ENCODE peak calls at places on chromosome 7, in four cellular contexts. One of them, this sample, is unnamed.
A peak's percentile ranks its signal among the peaks of the same experiment; 100 is the strongest.

GRCh38 chr7:152597514-152597913 is 78.4 kb downstream of the XRCC2 start:
- DNase-seq in HepG2: no peak
- DNase-seq in H1: no peak
- DNase-seq in GM12878: no peak
- DNase-seq in this sample: no peak

GRCh38 chr7:40470111-40470736 is 335.4 kb downstream of the SUGCT start:
- DNase-seq in GM12878: no peak
- DNase-seq in H1: no peak
- DNase-seq in HepG2: peak; percentile 91
- DNase-seq in this sample: no peak

GRCh38 chr7:50921114-50921513 is 138.4 kb upstream of the GRB10 start:
- DNase-seq in H1: no peak
- DNase-seq in GM12878: no peak
- DNase-seq in HepG2: no peak
- DNase-seq in this sample: no peak

GRCh38 chr7:34269084-34269483 is 363.7 kb downstream of the BMPER start:
- DNase-seq in H1: no peak
- DNase-seq in HepG2: no peak
- DNase-seq in GM12878: no peak
- DNase-seq in this sample: no peak

GRCh38 chr7:149238051-149238450 is 1.4 kb upstream of the ZNF212 start:
- DNase-seq in HepG2: no peak
- DNase-seq in GM12878: no peak
- DNase-seq in H1: no peak
- DNase-seq in this sample: no peak

GRCh38 chr7:7439564-7439963 is 96.1 kb downstream of the COL28A1 start:
- DNase-seq in HepG2: no peak
- DNase-seq in GM12878: no peak
- DNase-seq in H1: no peak
- DNase-seq in this sample: no peak

GRCh38 chr7:134084488-134085144 is 42.5 kb upstream of the LRGUK start:
- DNase-seq in H1: no peak
- DNase-seq in GM12878: no peak
- DNase-seq in HepG2: no peak
- DNase-seq in this sample: no peak

GRCh38 chr7:30281791-30282190 is 2.6 kb upstream of the ZNRF2 start:
- DNase-seq in HepG2: peak; percentile 74
- DNase-seq in H1: no peak
- DNase-seq in GM12878: no peak
- DNase-seq in this sample: no peak

GRCh38 chr7:16063691-16064090 is 357.6 kb downstream of the CRPPA start:
- DNase-seq in H1: no peak
- DNase-seq in HepG2: no peak
- DNase-seq in GM12878: no peak
- DNase-seq in this sample: no peak

GRCh38 chr7:98613601-98614425 is 3.3 kb upstream of the NPTX2 start:
- DNase-seq in H1: no peak
- DNase-seq in HepG2: no peak
- DNase-seq in GM12878: no peak
- DNase-seq in this sample: no peak

GRCh38 chr7:156062286-156062685 is 250.0 kb upstream of the SHH start:
- DNase-seq in HepG2: no peak
- DNase-seq in H1: no peak
- DNase-seq in GM12878: no peak
- DNase-seq in this sample: no peak

GRCh38 chr7:129825554-129826267 is 127.0 kb downstream of the UBE2H start:
- DNase-seq in HepG2: peak; percentile 55
- DNase-seq in GM12878: no peak
- DNase-seq in H1: peak; percentile 99
- DNase-seq in this sample: peak; percentile 97

GRCh38 chr7:150406311-150406564 is 27.1 kb downstream of the ZNF775 start:
- DNase-seq in GM12878: no peak
- DNase-seq in H1: no peak
- DNase-seq in HepG2: no peak
- DNase-seq in this sample: no peak

GRCh38 chr7:155863721-155864151 is 51.5 kb upstream of the SHH start:
- DNase-seq in GM12878: no peak
- DNase-seq in H1: peak; percentile 23
- DNase-seq in HepG2: no peak
- DNase-seq in this sample: no peak

GRCh38 chr7:92973964-92974363 is 137.6 kb upstream of the CDK6 start:
- DNase-seq in H1: no peak
- DNase-seq in HepG2: no peak
- DNase-seq in GM12878: no peak
- DNase-seq in this sample: no peak

GRCh38 chr7:2158331-2159175 is 74.2 kb downstream of the MAD1L1 start:
- DNase-seq in GM12878: no peak
- DNase-seq in HepG2: no peak
- DNase-seq in H1: no peak
- DNase-seq in this sample: no peak

GRCh38 chr7:46080595-46081159 is 159.6 kb upstream of the IGFBP3 start:
- DNase-seq in GM12878: no peak
- DNase-seq in HepG2: no peak
- DNase-seq in H1: no peak
- DNase-seq in this sample: no peak

GRCh38 chr7:118918556-118918955 is 694.1 kb downstream of the ANKRD7 start:
- DNase-seq in GM12878: no peak
- DNase-seq in H1: no peak
- DNase-seq in HepG2: peak; percentile 15
- DNase-seq in this sample: peak; percentile 1

GRCh38 chr7:123070702-123071286 is 75.3 kb upstream of the TAS2R16 start:
- DNase-seq in H1: no peak
- DNase-seq in GM12878: no peak
- DNase-seq in HepG2: peak; percentile 46
- DNase-seq in this sample: peak; percentile 39

GRCh38 chr7:151722533-151722932 is 154.4 kb downstream of the PRKAG2 start:
- DNase-seq in H1: no peak
- DNase-seq in HepG2: no peak
- DNase-seq in GM12878: no peak
- DNase-seq in this sample: peak; percentile 50

GRCh38 chr7:79502151-79502550 is 48.7 kb upstream of the MAGI2 start:
- DNase-seq in GM12878: no peak
- DNase-seq in H1: no peak
- DNase-seq in HepG2: no peak
- DNase-seq in this sample: no peak

GRCh38 chr7:104843198-104843597 is 170.8 kb upstream of the KMT2E start:
- DNase-seq in H1: no peak
- DNase-seq in GM12878: no peak
- DNase-seq in HepG2: no peak
- DNase-seq in this sample: no peak

GRCh38 chr7:128347573-128348147 is 4.0 kb upstream of the RBM28 start:
- DNase-seq in H1: peak; percentile 61
- DNase-seq in GM12878: no peak
- DNase-seq in HepG2: peak; percentile 50
- DNase-seq in this sample: peak; percentile 89

GRCh38 chr7:46934198-46934825 is 647.6 kb downstream of the TNS3 start:
- DNase-seq in H1: no peak
- DNase-seq in HepG2: no peak
- DNase-seq in GM12878: no peak
- DNase-seq in this sample: no peak

GRCh38 chr7:7707756-7708310 is 10.6 kb downstream of the RPA3 start:
- DNase-seq in GM12878: no peak
- DNase-seq in HepG2: peak; percentile 43
- DNase-seq in H1: no peak
- DNase-seq in this sample: no peak

GRCh38 chr7:133484135-133484534 is 231.3 kb downstream of the EXOC4 start:
- DNase-seq in H1: no peak
- DNase-seq in GM12878: no peak
- DNase-seq in HepG2: no peak
- DNase-seq in this sample: no peak

GRCh38 chr7:46559194-46559576 is 638.1 kb upstream of the IGFBP3 start:
- DNase-seq in H1: no peak
- DNase-seq in GM12878: no peak
- DNase-seq in HepG2: no peak
- DNase-seq in this sample: no peak

GRCh38 chr7:158025651-158026600 is 561.7 kb downstream of the PTPRN2 start:
- DNase-seq in GM12878: no peak
- DNase-seq in H1: no peak
- DNase-seq in HepG2: no peak
- DNase-seq in this sample: no peak

GRCh38 chr7:104444019-104444418 is 115.6 kb downstream of the LHFPL3 start:
- DNase-seq in HepG2: no peak
- DNase-seq in GM12878: no peak
- DNase-seq in H1: no peak
- DNase-seq in this sample: no peak

GRCh38 chr7:81331061-81332018 is 412.5 kb upstream of the SEMA3C start:
- DNase-seq in GM12878: no peak
- DNase-seq in HepG2: no peak
- DNase-seq in H1: no peak
- DNase-seq in this sample: peak; percentile 43

GRCh38 chr7:94182066-94182465 is 177.9 kb upstream of the BET1 start:
- DNase-seq in GM12878: no peak
- DNase-seq in HepG2: no peak
- DNase-seq in H1: no peak
- DNase-seq in this sample: no peak
- TF ChIP-seq TCF12 in GM12878: no peak
- TF ChIP-seq TCF12 in HepG2: no peak
- TF ChIP-seq TCF12 in H1: no peak
- TF ChIP-seq TCF12 in this sample: no peak

DNA sequence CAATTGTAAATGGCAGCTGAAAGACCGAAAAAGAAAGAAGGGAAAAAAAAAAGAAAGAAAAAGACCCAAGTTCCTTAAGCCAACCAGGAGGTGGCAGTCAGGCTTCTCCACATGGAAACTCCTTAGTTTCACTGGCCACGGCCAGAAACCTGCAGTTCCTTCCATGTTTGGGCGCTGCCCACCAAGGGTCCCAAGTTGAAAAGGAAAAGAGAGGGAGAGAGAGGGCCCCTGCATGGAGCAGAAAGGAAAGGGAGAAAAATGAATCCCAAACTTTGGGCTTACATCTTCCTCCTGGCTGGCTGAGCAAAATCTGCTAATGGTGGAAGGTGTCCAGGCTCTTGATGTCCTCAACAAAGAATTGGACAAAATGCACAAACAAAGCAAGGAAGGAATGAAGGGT is 31.8 kb upstream of the ABCA13 start:
- DNase-seq in HepG2: peak; percentile 72
- DNase-seq in H1: no peak
- DNase-seq in GM12878: no peak
- DNase-seq in this sample: no peak
- H3K4me2 ChIP-seq in HepG2: peak overlapping the region; percentile 98
- H3K4me2 ChIP-seq in H1: no peak overlapping the region
- H3K4me2 ChIP-seq in GM12878: no peak overlapping the region
- H3K4me2 ChIP-seq in this sample: no peak overlapping the region

DNA sequence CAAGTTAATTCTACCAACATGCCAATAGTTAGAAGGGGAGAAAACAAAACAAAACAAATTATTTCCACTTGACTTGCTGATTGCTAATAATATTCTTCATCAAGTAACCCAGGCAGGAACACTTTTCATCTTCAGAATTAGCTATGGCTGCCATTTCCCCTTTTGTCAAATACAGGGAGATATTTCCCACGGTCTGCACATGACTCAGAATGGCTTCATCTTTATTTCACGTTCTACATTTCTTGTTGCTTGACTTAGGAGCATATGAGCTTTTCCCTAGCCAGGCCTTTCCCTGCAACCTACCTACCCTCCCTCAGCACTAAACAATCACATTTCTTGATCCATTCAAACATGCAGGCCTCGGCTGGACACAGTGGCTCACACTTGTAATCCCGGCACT is 6.5 kb downstream of the CPVL start:
- DNase-seq in GM12878: no peak
- DNase-seq in H1: no peak
- DNase-seq in HepG2: no peak
- DNase-seq in this sample: no peak
- TF ChIP-seq TCF12 in GM12878: no peak
- TF ChIP-seq TCF12 in H1: no peak
- TF ChIP-seq TCF12 in HepG2: no peak
- TF ChIP-seq TCF12 in this sample: no peak

GRCh38 chr7:41629711-41630111 is 73.2 kb downstream of the INHBA start:
- DNase-seq in HepG2: no peak
- DNase-seq in GM12878: no peak
- DNase-seq in H1: no peak
- DNase-seq in this sample: no peak

GRCh38 chr7:41624818-41625217 is 78.1 kb downstream of the INHBA start:
- DNase-seq in GM12878: no peak
- DNase-seq in H1: no peak
- DNase-seq in HepG2: no peak
- DNase-seq in this sample: no peak

GRCh38 chr7:41627921-41628320 is 75.0 kb downstream of the INHBA start:
- DNase-seq in HepG2: no peak
- DNase-seq in GM12878: no peak
- DNase-seq in H1: no peak
- DNase-seq in this sample: no peak

GRCh38 chr7:41630741-41631140 is 72.1 kb downstream of the INHBA start:
- DNase-seq in H1: no peak
- DNase-seq in GM12878: peak; percentile 28
- DNase-seq in HepG2: no peak
- DNase-seq in this sample: no peak

GRCh38 chr7:41628926-41629325 is 74.0 kb downstream of the INHBA start:
- DNase-seq in H1: no peak
- DNase-seq in GM12878: no peak
- DNase-seq in HepG2: no peak
- DNase-seq in this sample: no peak
- H3K4me2 ChIP-seq in H1: peak overlapping the region; percentile 55
- H3K4me2 ChIP-seq in GM12878: no peak overlapping the region
- H3K4me2 ChIP-seq in HepG2: no peak overlapping the region
- H3K4me2 ChIP-seq in this sample: no peak overlapping the region

GRCh38 chr7:77354484-77354883 is 61.7 kb downstream of the GSAP start:
- DNase-seq in GM12878: no peak
- DNase-seq in HepG2: no peak
- DNase-seq in H1: no peak
- DNase-seq in this sample: no peak

GRCh38 chr7:77353407-77353721 is 62.8 kb downstream of the GSAP start:
- DNase-seq in H1: no peak
- DNase-seq in HepG2: no peak
- DNase-seq in GM12878: no peak
- DNase-seq in this sample: no peak

GRCh38 chr7:77352688-77353406 is 63.3 kb downstream of the GSAP start:
- DNase-seq in GM12878: no peak
- DNase-seq in H1: no peak
- DNase-seq in HepG2: no peak
- DNase-seq in this sample: no peak

GRCh38 chr7:77353911-77354310 is 62.2 kb downstream of the GSAP start:
- DNase-seq in H1: no peak
- DNase-seq in HepG2: no peak
- DNase-seq in GM12878: no peak
- DNase-seq in this sample: no peak

GRCh38 chr7:77354914-77355313 is 61.2 kb downstream of the GSAP start:
- DNase-seq in GM12878: no peak
- DNase-seq in H1: no peak
- DNase-seq in HepG2: no peak
- DNase-seq in this sample: no peak
- TF ChIP-seq TCF12 in GM12878: no peak
- TF ChIP-seq TCF12 in H1: no peak
- TF ChIP-seq TCF12 in HepG2: no peak
- TF ChIP-seq TCF12 in this sample: no peak

This sample was measured in SK-N-SH.